ENCODE peak calls at places on chromosome 11, in eight cellular contexts. One of them, this sample, is unnamed.
A peak's percentile ranks its signal among the peaks of the same experiment; 100 is the strongest.

GRCh38 chr11:35815556-35816315 is 128.1 kb upstream of the LDLRAD3 start:
- DNase-seq in psoas muscle: no peak
- DNase-seq in heart right ventricle: peak; percentile 57
- DNase-seq in neuronal stem cell: no peak
- DNase-seq in dorsolateral prefrontal cortex: no peak
- DNase-seq in prostate gland: no peak
- DNase-seq in endodermal cell: no peak
- DNase-seq in CD8-positive, alpha-beta memory T cell: no peak
- DNase-seq in this sample: no peak

GRCh38 chr11:111331711-111332479 is 33.5 kb downstream of the POU2AF3 start:
- DNase-seq in psoas muscle: no peak
- DNase-seq in heart right ventricle: no peak
- DNase-seq in neuronal stem cell: no peak
- DNase-seq in dorsolateral prefrontal cortex: no peak
- DNase-seq in prostate gland: no peak
- DNase-seq in endodermal cell: no peak
- DNase-seq in CD8-positive, alpha-beta memory T cell: no peak
- DNase-seq in this sample: no peak

GRCh38 chr11:34632105-34632780 is 11.3 kb downstream of the EHF start:
- DNase-seq in psoas muscle: peak; percentile 31
- DNase-seq in heart right ventricle: peak; percentile 34
- DNase-seq in neuronal stem cell: peak; percentile 21
- DNase-seq in dorsolateral prefrontal cortex: peak; percentile 21
- DNase-seq in prostate gland: peak; percentile 76
- DNase-seq in endodermal cell: peak; percentile 53
- DNase-seq in CD8-positive, alpha-beta memory T cell: no peak
- DNase-seq in this sample: peak; percentile 23

GRCh38 chr11:101944896-101945295 is 28.6 kb upstream of the ANGPTL5 start:
- DNase-seq in psoas muscle: no peak
- DNase-seq in heart right ventricle: no peak
- DNase-seq in neuronal stem cell: no peak
- DNase-seq in dorsolateral prefrontal cortex: no peak
- DNase-seq in prostate gland: no peak
- DNase-seq in endodermal cell: no peak
- DNase-seq in CD8-positive, alpha-beta memory T cell: no peak
- DNase-seq in this sample: no peak

GRCh38 chr11:72771507-72771906 is 19.3 kb upstream of the ARAP1 start:
- DNase-seq in psoas muscle: no peak
- DNase-seq in heart right ventricle: no peak
- DNase-seq in neuronal stem cell: no peak
- DNase-seq in dorsolateral prefrontal cortex: peak; percentile 45
- DNase-seq in prostate gland: no peak
- DNase-seq in endodermal cell: no peak
- DNase-seq in CD8-positive, alpha-beta memory T cell: no peak
- DNase-seq in this sample: no peak

GRCh38 chr11:69201048-69201365 is 45.3 kb downstream of the SMIM38 start:
- DNase-seq in psoas muscle: no peak
- DNase-seq in heart right ventricle: no peak
- DNase-seq in neuronal stem cell: no peak
- DNase-seq in dorsolateral prefrontal cortex: no peak
- DNase-seq in prostate gland: no peak
- DNase-seq in endodermal cell: no peak
- DNase-seq in CD8-positive, alpha-beta memory T cell: no peak
- DNase-seq in this sample: no peak

GRCh38 chr11:6566704-6567370 is 36.6 kb downstream of the RRP8 start:
- DNase-seq in psoas muscle: peak; percentile 46
- DNase-seq in heart right ventricle: no peak
- DNase-seq in neuronal stem cell: no peak
- DNase-seq in dorsolateral prefrontal cortex: no peak
- DNase-seq in prostate gland: no peak
- DNase-seq in endodermal cell: peak; percentile 33
- DNase-seq in CD8-positive, alpha-beta memory T cell: no peak
- DNase-seq in this sample: no peak

GRCh38 chr11:128261011-128261421 is 326.3 kb downstream of the ETS1 start:
- DNase-seq in psoas muscle: no peak
- DNase-seq in heart right ventricle: no peak
- DNase-seq in neuronal stem cell: no peak
- DNase-seq in dorsolateral prefrontal cortex: no peak
- DNase-seq in prostate gland: no peak
- DNase-seq in endodermal cell: no peak
- DNase-seq in CD8-positive, alpha-beta memory T cell: no peak
- DNase-seq in this sample: no peak

GRCh38 chr11:71451596-71452353 is 1.2 kb upstream of the NADSYN1 start:
- DNase-seq in psoas muscle: no peak
- DNase-seq in heart right ventricle: no peak
- DNase-seq in neuronal stem cell: no peak
- DNase-seq in dorsolateral prefrontal cortex: no peak
- DNase-seq in prostate gland: no peak
- DNase-seq in endodermal cell: peak; percentile 87
- DNase-seq in CD8-positive, alpha-beta memory T cell: no peak
- DNase-seq in this sample: no peak

GRCh38 chr11:120316880-120317688 is 8.0 kb upstream of the TLCD5 start:
- DNase-seq in psoas muscle: peak; percentile 36
- DNase-seq in heart right ventricle: peak; percentile 85
- DNase-seq in neuronal stem cell: no peak
- DNase-seq in dorsolateral prefrontal cortex: no peak
- DNase-seq in prostate gland: peak; percentile 97
- DNase-seq in endodermal cell: peak; percentile 84
- DNase-seq in CD8-positive, alpha-beta memory T cell: no peak
- DNase-seq in this sample: no peak

GRCh38 chr11:125998267-125998666 is 52.4 kb downstream of the VSIG10L2 start:
- DNase-seq in psoas muscle: no peak
- DNase-seq in heart right ventricle: no peak
- DNase-seq in neuronal stem cell: no peak
- DNase-seq in dorsolateral prefrontal cortex: no peak
- DNase-seq in prostate gland: no peak
- DNase-seq in endodermal cell: peak; percentile 54
- DNase-seq in CD8-positive, alpha-beta memory T cell: no peak
- DNase-seq in this sample: no peak

GRCh38 chr11:36376888-36377758 is 81.0 kb downstream of the PRR5L start:
- DNase-seq in psoas muscle: peak; percentile 65
- DNase-seq in heart right ventricle: peak; percentile 43
- DNase-seq in neuronal stem cell: peak; percentile 63
- DNase-seq in dorsolateral prefrontal cortex: peak; percentile 50
- DNase-seq in prostate gland: no peak
- DNase-seq in endodermal cell: peak; percentile 90
- DNase-seq in CD8-positive, alpha-beta memory T cell: peak; percentile 48
- DNase-seq in this sample: peak; percentile 36

GRCh38 chr11:134362192-134362901 is 30.6 kb downstream of the GLB1L2 start:
- DNase-seq in psoas muscle: no peak
- DNase-seq in heart right ventricle: no peak
- DNase-seq in neuronal stem cell: no peak
- DNase-seq in dorsolateral prefrontal cortex: no peak
- DNase-seq in prostate gland: no peak
- DNase-seq in endodermal cell: peak; percentile 36
- DNase-seq in CD8-positive, alpha-beta memory T cell: no peak
- DNase-seq in this sample: no peak

GRCh38 chr11:62539238-62539925 is 7.2 kb downstream of the AHNAK start:
- DNase-seq in psoas muscle: peak; percentile 88
- DNase-seq in heart right ventricle: peak; percentile 58
- DNase-seq in neuronal stem cell: no peak
- DNase-seq in dorsolateral prefrontal cortex: no peak
- DNase-seq in prostate gland: no peak
- DNase-seq in endodermal cell: peak; percentile 59
- DNase-seq in CD8-positive, alpha-beta memory T cell: no peak
- DNase-seq in this sample: no peak

GRCh38 chr11:78818201-78818600 is 243.5 kb upstream of the NARS2 start:
- DNase-seq in psoas muscle: no peak
- DNase-seq in heart right ventricle: no peak
- DNase-seq in neuronal stem cell: no peak
- DNase-seq in dorsolateral prefrontal cortex: no peak
- DNase-seq in prostate gland: no peak
- DNase-seq in endodermal cell: no peak
- DNase-seq in CD8-positive, alpha-beta memory T cell: no peak
- DNase-seq in this sample: no peak

GRCh38 chr11:102201776-102202175 is 91.5 kb downstream of the YAP1 start:
- DNase-seq in psoas muscle: no peak
- DNase-seq in heart right ventricle: no peak
- DNase-seq in neuronal stem cell: no peak
- DNase-seq in dorsolateral prefrontal cortex: no peak
- DNase-seq in prostate gland: no peak
- DNase-seq in endodermal cell: no peak
- DNase-seq in CD8-positive, alpha-beta memory T cell: no peak
- DNase-seq in this sample: no peak

GRCh38 chr11:20089796-20090653 is 70.2 kb downstream of the DBX1 start:
- DNase-seq in psoas muscle: no peak
- DNase-seq in heart right ventricle: peak; percentile 51
- DNase-seq in neuronal stem cell: no peak
- DNase-seq in dorsolateral prefrontal cortex: no peak
- DNase-seq in prostate gland: no peak
- DNase-seq in endodermal cell: peak; percentile 30
- DNase-seq in CD8-positive, alpha-beta memory T cell: no peak
- DNase-seq in this sample: no peak

DNA sequence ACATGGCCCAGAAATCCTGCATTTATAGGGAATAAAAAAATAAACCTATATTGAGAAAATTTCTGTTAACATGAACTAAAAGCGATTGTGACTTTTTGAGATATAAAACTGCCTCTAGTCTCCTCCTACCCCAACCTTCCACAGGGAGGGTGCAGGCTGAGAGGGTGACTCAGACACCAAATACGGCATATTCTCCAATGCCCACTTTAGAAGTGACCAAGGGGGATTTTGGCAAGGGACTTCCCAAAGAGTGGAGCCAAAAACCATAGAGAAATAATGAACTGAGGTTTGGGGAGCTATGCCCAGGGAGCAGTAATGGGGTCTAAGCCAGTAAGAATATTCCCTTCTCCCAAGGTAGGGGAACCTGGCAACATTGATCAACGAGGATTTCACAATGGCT is 124.9 kb upstream of the ZC3H12C start:
- DNase-seq in psoas muscle: no peak
- DNase-seq in heart right ventricle: no peak
- DNase-seq in neuronal stem cell: no peak
- DNase-seq in dorsolateral prefrontal cortex: no peak
- DNase-seq in prostate gland: no peak
- DNase-seq in endodermal cell: no peak
- DNase-seq in CD8-positive, alpha-beta memory T cell: no peak
- DNase-seq in this sample: no peak
- H3K27ac ChIP-seq in psoas muscle: no peak overlapping the region
- H3K27ac ChIP-seq in heart right ventricle: no peak overlapping the region
- H3K27ac ChIP-seq in neuronal stem cell: no peak overlapping the region
- H3K27ac ChIP-seq in dorsolateral prefrontal cortex: no peak overlapping the region
- H3K27ac ChIP-seq in prostate gland: no peak overlapping the region
- H3K27ac ChIP-seq in endodermal cell: no peak overlapping the region
- H3K27ac ChIP-seq in CD8-positive, alpha-beta memory T cell: no peak overlapping the region
- H3K27ac ChIP-seq in this sample: no peak overlapping the region

GRCh38 chr11:121961228-121961860 is 154.7 kb downstream of the BLID start:
- DNase-seq in psoas muscle: no peak
- DNase-seq in heart right ventricle: no peak
- DNase-seq in neuronal stem cell: no peak
- DNase-seq in dorsolateral prefrontal cortex: no peak
- DNase-seq in prostate gland: no peak
- DNase-seq in endodermal cell: no peak
- DNase-seq in CD8-positive, alpha-beta memory T cell: no peak
- DNase-seq in this sample: no peak
- H3K27ac ChIP-seq in psoas muscle: no peak overlapping the region
- H3K27ac ChIP-seq in heart right ventricle: peak overlapping the region; percentile 13
- H3K27ac ChIP-seq in neuronal stem cell: no peak overlapping the region
- H3K27ac ChIP-seq in dorsolateral prefrontal cortex: no peak overlapping the region
- H3K27ac ChIP-seq in prostate gland: no peak overlapping the region
- H3K27ac ChIP-seq in endodermal cell: no peak overlapping the region
- H3K27ac ChIP-seq in CD8-positive, alpha-beta memory T cell: no peak overlapping the region
- H3K27ac ChIP-seq in this sample: no peak overlapping the region

DNA sequence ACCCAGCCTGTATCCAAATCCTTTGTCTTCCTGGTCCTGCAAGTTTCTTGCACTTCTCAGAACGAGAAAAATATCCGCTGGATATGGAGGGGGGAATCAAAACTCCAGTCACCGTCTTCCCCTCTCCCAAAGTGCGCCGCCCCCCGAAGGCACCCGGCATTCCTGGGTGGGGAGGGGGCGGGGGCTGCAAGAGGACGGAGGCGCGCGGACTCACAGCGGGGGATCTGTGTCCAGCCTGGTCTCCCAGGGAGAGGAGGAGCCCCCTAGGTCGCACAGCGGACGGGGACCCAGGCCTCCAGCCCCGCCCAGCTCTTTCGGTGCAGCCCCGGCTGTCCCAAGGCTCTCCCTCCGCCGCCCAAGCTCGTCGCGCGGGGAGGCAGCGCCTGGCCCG is 2.1 kb upstream of the WNT11 start:
- DNase-seq in psoas muscle: no peak
- DNase-seq in heart right ventricle: peak; percentile 21
- DNase-seq in neuronal stem cell: no peak
- DNase-seq in dorsolateral prefrontal cortex: no peak
- DNase-seq in prostate gland: no peak
- DNase-seq in endodermal cell: no peak
- DNase-seq in CD8-positive, alpha-beta memory T cell: no peak
- DNase-seq in this sample: no peak
- H3K27ac ChIP-seq in psoas muscle: peak overlapping the region; percentile 84
- H3K27ac ChIP-seq in heart right ventricle: peak overlapping the region; percentile 77
- H3K27ac ChIP-seq in neuronal stem cell: no peak overlapping the region
- H3K27ac ChIP-seq in dorsolateral prefrontal cortex: no peak overlapping the region
- H3K27ac ChIP-seq in prostate gland: peak overlapping the region; percentile 9
- H3K27ac ChIP-seq in endodermal cell: no peak overlapping the region
- H3K27ac ChIP-seq in CD8-positive, alpha-beta memory T cell: no peak overlapping the region
- H3K27ac ChIP-seq in this sample: no peak overlapping the region

GRCh38 chr11:133230446-133230845 is 301.9 kb downstream of the OPCML start:
- DNase-seq in psoas muscle: no peak
- DNase-seq in heart right ventricle: no peak
- DNase-seq in neuronal stem cell: no peak
- DNase-seq in dorsolateral prefrontal cortex: no peak
- DNase-seq in prostate gland: no peak
- DNase-seq in endodermal cell: no peak
- DNase-seq in CD8-positive, alpha-beta memory T cell: no peak
- DNase-seq in this sample: no peak
- H3K27ac ChIP-seq in psoas muscle: no peak overlapping the region
- H3K27ac ChIP-seq in heart right ventricle: no peak overlapping the region
- H3K27ac ChIP-seq in neuronal stem cell: no peak overlapping the region
- H3K27ac ChIP-seq in dorsolateral prefrontal cortex: no peak overlapping the region
- H3K27ac ChIP-seq in prostate gland: no peak overlapping the region
- H3K27ac ChIP-seq in endodermal cell: no peak overlapping the region
- H3K27ac ChIP-seq in CD8-positive, alpha-beta memory T cell: no peak overlapping the region
- H3K27ac ChIP-seq in this sample: no peak overlapping the region